ENCODE peak calls at places on chromosomes 11 and 22, in four cellular contexts. R, I, C and T are unnamed samples.

GRCh38 chr11:91960770-91961169 is 263.8 kb upstream of the FAT3 start:
- DNase-seq in R (no peak), I (no peak), C (no peak), T (no peak)

GRCh38 chr22:28937206-28938025 is 54.0 kb downstream of the ZNRF3 start:
- DNase-seq in R (no peak), I (no peak), C (no peak), T (no peak)

GRCh38 chr22:23270212-23270733 is 90.0 kb downstream of the BCR start:
- DNase-seq in R (no peak), I (peak), C (peak), T (no peak)

GRCh38 chr11:71086687-71087258 is 165.6 kb downstream of the SHANK2 start:
- DNase-seq in R (peak), I (peak), C (peak), T (peak)

GRCh38 chr11:72609045-72609444 is 65.2 kb downstream of the PDE2A start:
- DNase-seq in R (no peak), I (peak), C (no peak), T (no peak)

GRCh38 chr22:42883121-42883520 is 26.0 kb upstream of the ARFGAP3 start:
- DNase-seq in R (no peak), I (no peak), C (no peak), T (no peak)

GRCh38 chr22:22881116-22882032 is 6.2 kb upstream of the IGLL5 start:
- DNase-seq in R (no peak), I (no peak), C (no peak), T (no peak)

GRCh38 chr11:120172054-120172881 is 34.4 kb upstream of the TRIM29 start:
- DNase-seq in R (peak), I (peak), C (peak), T (peak)

GRCh38 chr22:28582806-28583205 is 96.8 kb downstream of the TTC28 start:
- DNase-seq in R (no peak), I (no peak), C (no peak), T (no peak)

GRCh38 chr22:41478891-41479521 is 10.1 kb downstream of the ACO2 start:
- DNase-seq in R (no peak), I (no peak), C (no peak), T (no peak)

GRCh38 chr11:96781082-96781481 is 391.3 kb downstream of the JRKL start:
- DNase-seq in R (no peak), I (no peak), C (no peak), T (no peak)

GRCh38 chr22:48142388-48142787 is 1379.9 kb downstream of the TBC1D22A start:
- DNase-seq in R (no peak), I (no peak), C (no peak), T (no peak)

GRCh38 chr11:105821366-105821765 is 200.7 kb downstream of the MSANTD4 start:
- DNase-seq in R (peak), I (no peak), C (no peak), T (no peak)

GRCh38 chr22:20584872-20585639 is 77.6 kb downstream of the MED15 start:
- DNase-seq in R (no peak), I (no peak), C (no peak), T (no peak)

GRCh38 chr11:120343429-120343828 is 7.2 kb downstream of the ARHGEF12 start:
- DNase-seq in R (no peak), I (no peak), C (no peak), T (no peak)

GRCh38 chr22:48708558-48709245 is 1119.0 kb downstream of the BRD1 start:
- DNase-seq in R (no peak), I (no peak), C (no peak), T (no peak)

GRCh38 chr11:3867209-3868071 is 12.0 kb downstream of the STIM1 start:
- DNase-seq in R (no peak), I (no peak), C (peak), T (peak)

GRCh38 chr11:9755561-9755960 is 91.7 kb downstream of the SWAP70 start:
- DNase-seq in R (no peak), I (no peak), C (no peak), T (no peak)

GRCh38 chr22:48577014-48577690 is 1250.5 kb downstream of the BRD1 start:
- DNase-seq in R (peak), I (no peak), C (no peak), T (no peak)

GRCh38 chr11:2312232-2313042 is 10.6 kb downstream of the TSPAN32 start:
- DNase-seq in R (no peak), I (no peak), C (no peak), T (no peak)

GRCh38 chr11:3165152-3165705 is at the start of gene OSBPL5:
- DNase-seq in R (peak), I (peak), C (peak), T (no peak)

GRCh38 chr22:17897864-17898263 is 123.6 kb upstream of the BID start:
- DNase-seq in R (no peak), I (no peak), C (no peak), T (no peak)

GRCh38 chr22:46953968-46954755 is 191.7 kb downstream of the TBC1D22A start:
- DNase-seq in R (no peak), I (no peak), C (peak), T (no peak)

GRCh38 chr11:76663912-76664440 is 6.6 kb downstream of the LRRC32 start:
- DNase-seq in R (no peak), I (no peak), C (no peak), T (no peak)

GRCh38 chr11:119055901-119056300 is 1.1 kb downstream of the HYOU1 start:
- DNase-seq in R (no peak), I (no peak), C (no peak), T (peak)

GRCh38 chr11:19259487-19260345 is 19.0 kb upstream of the E2F8 start:
- DNase-seq in R (peak), I (peak), C (peak), T (no peak)

GRCh38 chr22:44026630-44027511 is 2.8 kb downstream of the PARVB start:
- DNase-seq in R (no peak), I (no peak), C (peak), T (no peak)

GRCh38 chr11:2775626-2776350 is 76.0 kb upstream of the KCNQ1OT1 start:
- DNase-seq in R (peak), I (no peak), C (no peak), T (no peak)

GRCh38 chr11:93543292-93543977 is at the start of gene SMCO4:
- DNase-seq in R (peak), I (peak), C (peak), T (peak)

GRCh38 chr11:46291441-46292143 is 14.1 kb downstream of the CREB3L1 start:
- DNase-seq in R (no peak), I (no peak), C (no peak), T (no peak)

GRCh38 chr11:83156150-83156995 is 558 bp upstream of the PCF11 start:
- DNase-seq in R (peak), I (peak), C (peak), T (peak)

GRCh38 chr22:43417555-43417954 is 5.7 kb downstream of the MPPED1 start:
- DNase-seq in R (no peak), I (no peak), C (no peak), T (no peak)

GRCh38 chr22:41367680-41368542 is 13.8 kb upstream of the TEF start:
- DNase-seq in R (no peak), I (no peak), C (no peak), T (peak)

GRCh38 chr11:13320688-13321087 is 43.1 kb downstream of the BMAL1 start:
- DNase-seq in R (no peak), I (no peak), C (no peak), T (no peak)

GRCh38 chr11:76564400-76564799 is 106.1 kb downstream of the LRRC32 start:
- DNase-seq in R (no peak), I (no peak), C (no peak), T (no peak)

GRCh38 chr22:50460942-50461341 is 13.9 kb downstream of the SBF1 start:
- DNase-seq in R (no peak), I (no peak), C (no peak), T (no peak)
- TF ChIP-seq ELF4 in R (no peak), I (no peak), C (no peak), T (no peak)

GRCh38 chr11:4922304-4922703 is 1.8 kb downstream of the OR51G1 start:
- DNase-seq in R (no peak), I (no peak), C (no peak), T (no peak)

GRCh38 chr11:4919250-4919649 is at the start of gene OR51G2:
- DNase-seq in R (no peak), I (no peak), C (no peak), T (no peak)

GRCh38 chr11:4926607-4927006 is 2.5 kb upstream of the OR51G1 start:
- DNase-seq in R (no peak), I (no peak), C (no peak), T (no peak)

GRCh38 chr11:4924239-4924638 is at the start of gene OR51G1:
- DNase-seq in R (no peak), I (no peak), C (no peak), T (no peak)

DNA sequence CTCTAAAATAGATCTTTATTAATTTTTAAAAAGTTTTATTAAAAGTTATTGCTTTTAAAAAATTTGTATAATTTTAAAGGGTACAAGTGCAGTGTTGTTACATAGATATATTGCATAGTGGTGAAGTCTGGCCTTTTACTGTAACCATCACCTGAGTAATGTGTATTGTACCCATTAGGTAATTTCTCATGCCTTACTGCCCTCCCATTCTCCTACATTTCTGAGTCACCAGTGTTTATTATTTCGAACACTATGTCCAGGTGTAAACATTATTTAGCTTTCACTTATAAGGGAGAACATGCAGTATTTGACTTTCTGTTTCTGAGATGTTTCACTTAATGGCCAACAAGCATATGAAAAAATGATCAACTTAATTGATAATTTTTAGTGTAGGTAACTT is 2.3 kb downstream of the OR51G1 start:
- DNase-seq in R (no peak), I (no peak), C (no peak), T (no peak)
- TF ChIP-seq ELF4 in R (no peak), I (no peak), C (no peak), T (no peak)

GRCh38 chr22:32754413-32755041 is 47.0 kb upstream of the TIMP3 start:
- DNase-seq in R (no peak), I (no peak), C (no peak), T (peak)
- TF ChIP-seq ELF4 in R (no peak), I (no peak), C (no peak), T (no peak)

GRCh38 chr11:32829680-32830412 is at the start of gene PRRG4:
- DNase-seq in R (peak), I (peak), C (no peak), T (no peak)

GRCh38 chr11:32827276-32827675 is 2.5 kb upstream of the PRRG4 start:
- DNase-seq in R (no peak), I (no peak), C (no peak), T (no peak)

GRCh38 chr11:32830413-32830738 is 649 bp downstream of the PRRG4 start:
- DNase-seq in R (no peak), I (peak), C (no peak), T (peak)

GRCh38 chr11:32830796-32831195 is 1.1 kb downstream of the PRRG4 start:
- DNase-seq in R (no peak), I (no peak), C (no peak), T (no peak)

GRCh38 chr11:32829157-32829679 is 509 bp upstream of the PRRG4 start:
- DNase-seq in R (no peak), I (no peak), C (no peak), T (no peak)
- TF ChIP-seq ELF4 in R (no peak), I (no peak), C (no peak), T (no peak)

GRCh38 chr11:15577519-15577918 is 462.8 kb downstream of the INSC start:
- DNase-seq in R (no peak), I (no peak), C (no peak), T (no peak)
- TF ChIP-seq ELF4 in R (no peak), I (no peak), C (no peak), T (no peak)

GRCh38 chr11:64765841-64766682 is 6.3 kb upstream of the PYGM start:
- DNase-seq in R (no peak), I (no peak), C (no peak), T (no peak)

GRCh38 chr11:64768300-64768694 is 8.5 kb upstream of the PYGM start:
- DNase-seq in R (no peak), I (no peak), C (no peak), T (no peak)

GRCh38 chr11:64766881-64767280 is 7.1 kb upstream of the PYGM start:
- DNase-seq in R (no peak), I (no peak), C (no peak), T (no peak)

GRCh38 chr11:64769283-64769682 is 9.1 kb downstream of the SF1 start:
- DNase-seq in R (no peak), I (no peak), C (no peak), T (no peak)

DNA sequence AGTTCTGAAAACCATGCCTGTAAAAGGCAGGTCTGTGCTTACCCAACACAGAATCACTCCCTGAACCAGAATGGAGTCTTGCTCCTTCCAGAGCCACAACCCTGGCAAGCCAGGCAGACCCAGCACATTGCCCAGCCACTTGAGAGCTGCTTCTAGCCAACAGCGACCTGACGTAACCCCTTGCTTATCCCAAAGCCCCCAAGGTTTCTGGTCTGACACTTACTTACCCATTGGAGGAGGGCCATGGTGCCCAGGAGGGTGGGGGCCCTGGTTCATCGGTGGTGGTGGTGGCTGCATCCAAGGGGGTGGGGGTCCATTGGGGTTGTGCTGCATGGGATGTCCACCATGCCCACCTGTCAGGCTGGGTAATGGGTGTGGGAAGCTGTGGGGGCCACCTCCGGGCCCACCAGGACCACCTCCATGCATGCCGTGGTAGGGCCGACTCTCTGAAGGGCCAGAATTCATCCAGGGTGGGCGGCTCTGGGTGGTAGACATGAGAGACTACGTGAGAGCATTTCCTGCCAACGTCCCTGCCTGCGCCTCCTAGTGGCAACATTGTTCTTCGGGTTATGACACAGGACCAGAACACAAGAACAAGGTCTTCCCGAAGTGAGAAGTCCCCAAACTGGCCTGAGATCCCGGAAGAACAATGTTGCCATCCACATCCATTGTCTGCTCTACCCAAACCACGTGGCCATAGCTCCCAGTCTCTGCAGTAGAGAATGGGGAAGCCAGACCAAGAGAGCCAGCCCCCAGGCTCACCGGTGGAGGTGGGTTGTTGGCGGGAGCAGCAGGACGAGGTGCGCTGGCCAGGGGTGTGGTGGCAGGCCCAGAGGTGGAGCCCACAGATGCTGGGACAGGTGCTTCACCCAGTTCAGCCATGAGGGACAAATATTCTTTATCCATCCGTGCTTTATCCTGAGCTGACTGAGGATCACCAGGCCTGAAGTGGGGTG is 7.8 kb upstream of the PYGM start:
- DNase-seq in R (peak), I (peak), C (no peak), T (peak)
- TF ChIP-seq ELF4 in R (no peak), I (no peak), C (no peak), T (no peak)

DNA sequence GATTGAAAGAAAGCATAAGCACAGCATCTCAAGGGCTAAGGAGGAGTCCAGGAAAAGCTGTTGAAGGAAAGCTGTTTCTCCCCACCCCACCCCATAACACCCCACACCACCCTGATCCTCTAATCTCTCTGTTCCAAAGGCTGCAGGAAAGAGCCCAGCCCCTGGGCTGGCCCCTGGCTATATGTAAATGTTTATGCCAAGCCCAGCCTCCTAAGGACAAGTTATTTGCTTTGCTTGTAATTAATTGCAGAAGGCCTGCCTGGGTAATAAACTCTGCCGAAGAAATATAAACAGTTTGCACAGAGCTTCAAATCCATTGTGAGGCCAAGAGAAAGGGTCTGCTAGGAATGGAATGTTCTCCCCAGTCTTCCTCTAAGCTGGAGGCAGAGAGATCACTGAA is 21.2 kb downstream of the ARRB1 start:
- DNase-seq in R (no peak), I (no peak), C (peak), T (no peak)
- TF ChIP-seq ELF4 in R (no peak), I (no peak), C (no peak), T (no peak)

DNA sequence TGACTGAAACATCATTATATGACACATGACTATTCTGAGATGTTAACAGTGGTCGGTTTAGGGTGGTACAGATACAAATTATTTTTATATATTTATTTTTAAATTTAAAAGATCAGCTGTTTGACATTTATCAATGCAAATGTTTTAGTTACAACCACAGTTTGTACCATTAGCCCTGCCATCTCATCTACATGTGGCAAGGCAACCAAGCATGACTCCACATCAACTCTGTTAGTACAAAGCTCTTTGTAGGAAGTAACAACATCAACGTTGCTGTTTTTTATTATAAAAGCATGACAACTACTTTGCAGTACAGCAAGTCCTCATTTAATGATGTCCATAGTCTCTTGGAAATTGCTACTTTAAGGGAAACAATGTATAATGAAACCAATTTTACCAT is 40.8 kb downstream of the ENTHD1 start:
- DNase-seq in R (no peak), I (no peak), C (no peak), T (no peak)
- TF ChIP-seq ELF4 in R (no peak), I (no peak), C (no peak), T (no peak)

DNA sequence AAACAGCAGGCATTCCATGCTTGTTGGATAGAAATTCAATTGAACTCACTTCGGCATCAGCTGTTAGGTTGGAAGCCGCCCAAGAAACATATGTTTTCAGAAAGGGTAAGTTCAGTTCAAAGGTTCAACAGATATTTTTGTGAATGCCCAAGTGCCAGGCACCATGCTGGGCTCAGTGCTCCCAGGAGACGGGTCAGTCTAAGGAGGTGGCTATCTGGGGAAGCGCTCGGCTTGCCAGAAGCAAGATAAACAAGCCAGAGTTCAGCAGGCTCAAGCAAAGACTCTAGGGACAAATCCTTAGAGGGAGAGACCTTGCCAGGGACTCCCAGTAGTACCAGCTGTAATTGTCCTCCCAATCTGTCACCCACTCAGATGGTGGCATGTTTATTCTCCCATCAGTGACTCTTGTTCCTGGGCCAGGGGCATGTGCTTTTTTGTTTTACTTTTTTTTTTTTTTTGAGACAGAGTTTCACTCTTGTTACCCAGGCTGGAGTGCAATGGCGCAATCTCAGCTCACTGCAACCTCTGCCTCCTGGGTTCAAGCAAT is 64.5 kb upstream of the LARGE1 start:
- DNase-seq in R (no peak), I (no peak), C (no peak), T (no peak)
- TF ChIP-seq ELF4 in R (no peak), I (no peak), C (no peak), T (no peak)